ENCODE peak calls at places on chromosomes 12 and 14, in seven cellular contexts. One of them, this sample, is unnamed.

GRCh38 chr14:95979339-95980042 is 59.7 kb upstream of the C14orf132 start:
- DNase-seq in CD8-positive, alpha-beta T cell: no peak
- DNase-seq in dorsolateral prefrontal cortex: no peak
- DNase-seq in progenitor cell of endocrine pancreas: no peak
- DNase-seq in AG10803: no peak
- DNase-seq in tibial nerve: no peak
- DNase-seq in fibroblast of mammary gland: no peak
- DNase-seq in this sample: no peak

GRCh38 chr12:30594509-30594908 is 101.2 kb downstream of the IPO8 start:
- DNase-seq in tibial nerve: no peak
- DNase-seq in fibroblast of mammary gland: no peak
- DNase-seq in AG10803: no peak
- DNase-seq in CD8-positive, alpha-beta T cell: no peak
- DNase-seq in dorsolateral prefrontal cortex: no peak
- DNase-seq in progenitor cell of endocrine pancreas: no peak
- DNase-seq in this sample: no peak

GRCh38 chr12:47238665-47239064 is 158.9 kb upstream of the AMIGO2 start:
- DNase-seq in CD8-positive, alpha-beta T cell: no peak
- DNase-seq in progenitor cell of endocrine pancreas: no peak
- DNase-seq in dorsolateral prefrontal cortex: no peak
- DNase-seq in fibroblast of mammary gland: peak; percentile 45
- DNase-seq in tibial nerve: no peak
- DNase-seq in AG10803: peak; percentile 85
- DNase-seq in this sample: no peak

GRCh38 chr12:119730381-119730780 is 62.4 kb downstream of the PRKAB1 start:
- DNase-seq in CD8-positive, alpha-beta T cell: no peak
- DNase-seq in progenitor cell of endocrine pancreas: no peak
- DNase-seq in tibial nerve: no peak
- DNase-seq in AG10803: no peak
- DNase-seq in fibroblast of mammary gland: no peak
- DNase-seq in dorsolateral prefrontal cortex: no peak
- DNase-seq in this sample: no peak

GRCh38 chr12:121214855-121215745 is 5.2 kb downstream of the P2RX4 start:
- DNase-seq in dorsolateral prefrontal cortex: no peak
- DNase-seq in CD8-positive, alpha-beta T cell: no peak
- DNase-seq in progenitor cell of endocrine pancreas: no peak
- DNase-seq in tibial nerve: no peak
- DNase-seq in fibroblast of mammary gland: peak; percentile 97
- DNase-seq in AG10803: peak; percentile 89
- DNase-seq in this sample: no peak

GRCh38 chr14:55581011-55581806 is 1.2 kb downstream of the KTN1 start:
- DNase-seq in CD8-positive, alpha-beta T cell: peak; percentile 43
- DNase-seq in fibroblast of mammary gland: peak; percentile 50
- DNase-seq in progenitor cell of endocrine pancreas: peak; percentile 16
- DNase-seq in AG10803: peak; percentile 31
- DNase-seq in tibial nerve: no peak
- DNase-seq in dorsolateral prefrontal cortex: no peak
- DNase-seq in this sample: peak; percentile 46

GRCh38 chr12:98758331-98758730 is 113.2 kb downstream of the APAF1 start:
- DNase-seq in progenitor cell of endocrine pancreas: no peak
- DNase-seq in tibial nerve: no peak
- DNase-seq in CD8-positive, alpha-beta T cell: no peak
- DNase-seq in fibroblast of mammary gland: peak; percentile 72
- DNase-seq in AG10803: peak; percentile 63
- DNase-seq in dorsolateral prefrontal cortex: peak; percentile 90
- DNase-seq in this sample: no peak

GRCh38 chr14:35849122-35849521 is 23.0 kb downstream of the BRMS1L start:
- DNase-seq in tibial nerve: no peak
- DNase-seq in dorsolateral prefrontal cortex: no peak
- DNase-seq in fibroblast of mammary gland: no peak
- DNase-seq in CD8-positive, alpha-beta T cell: no peak
- DNase-seq in progenitor cell of endocrine pancreas: no peak
- DNase-seq in AG10803: no peak
- DNase-seq in this sample: no peak

GRCh38 chr12:26125451-26126339 is 858 bp upstream of the BHLHE41 start:
- DNase-seq in AG10803: peak; percentile 71
- DNase-seq in tibial nerve: peak; percentile 51
- DNase-seq in dorsolateral prefrontal cortex: peak; percentile 91
- DNase-seq in CD8-positive, alpha-beta T cell: peak; percentile 25
- DNase-seq in progenitor cell of endocrine pancreas: peak; percentile 68
- DNase-seq in fibroblast of mammary gland: peak; percentile 68
- DNase-seq in this sample: peak; percentile 68

GRCh38 chr14:68753696-68754095 is 39.2 kb downstream of the ZFP36L1 start:
- DNase-seq in CD8-positive, alpha-beta T cell: no peak
- DNase-seq in dorsolateral prefrontal cortex: no peak
- DNase-seq in AG10803: peak; percentile 89
- DNase-seq in tibial nerve: no peak
- DNase-seq in fibroblast of mammary gland: peak; percentile 76
- DNase-seq in progenitor cell of endocrine pancreas: no peak
- DNase-seq in this sample: no peak

GRCh38 chr12:550473-551260 is 90.9 kb downstream of the B4GALNT3 start:
- DNase-seq in progenitor cell of endocrine pancreas: no peak
- DNase-seq in fibroblast of mammary gland: no peak
- DNase-seq in AG10803: no peak
- DNase-seq in CD8-positive, alpha-beta T cell: no peak
- DNase-seq in tibial nerve: no peak
- DNase-seq in dorsolateral prefrontal cortex: no peak
- DNase-seq in this sample: no peak

GRCh38 chr12:105109465-105110212 is 2.1 kb downstream of the WASHC4 start:
- DNase-seq in tibial nerve: no peak
- DNase-seq in fibroblast of mammary gland: peak; percentile 27
- DNase-seq in AG10803: peak; percentile 30
- DNase-seq in progenitor cell of endocrine pancreas: no peak
- DNase-seq in dorsolateral prefrontal cortex: no peak
- DNase-seq in CD8-positive, alpha-beta T cell: no peak
- DNase-seq in this sample: peak; percentile 8

GRCh38 chr12:66719862-66720261 is 41.0 kb upstream of the GRIP1 start:
- DNase-seq in tibial nerve: no peak
- DNase-seq in fibroblast of mammary gland: no peak
- DNase-seq in AG10803: no peak
- DNase-seq in progenitor cell of endocrine pancreas: no peak
- DNase-seq in CD8-positive, alpha-beta T cell: no peak
- DNase-seq in dorsolateral prefrontal cortex: no peak
- DNase-seq in this sample: no peak

GRCh38 chr12:66714709-66715108 is 35.8 kb upstream of the GRIP1 start:
- DNase-seq in progenitor cell of endocrine pancreas: no peak
- DNase-seq in tibial nerve: no peak
- DNase-seq in CD8-positive, alpha-beta T cell: no peak
- DNase-seq in dorsolateral prefrontal cortex: no peak
- DNase-seq in AG10803: no peak
- DNase-seq in fibroblast of mammary gland: no peak
- DNase-seq in this sample: no peak

GRCh38 chr12:66713984-66714383 is 35.1 kb upstream of the GRIP1 start:
- DNase-seq in AG10803: no peak
- DNase-seq in progenitor cell of endocrine pancreas: no peak
- DNase-seq in tibial nerve: no peak
- DNase-seq in fibroblast of mammary gland: no peak
- DNase-seq in CD8-positive, alpha-beta T cell: no peak
- DNase-seq in dorsolateral prefrontal cortex: no peak
- DNase-seq in this sample: no peak

GRCh38 chr12:66717049-66717448 is 38.2 kb upstream of the GRIP1 start:
- DNase-seq in tibial nerve: no peak
- DNase-seq in progenitor cell of endocrine pancreas: no peak
- DNase-seq in dorsolateral prefrontal cortex: no peak
- DNase-seq in AG10803: no peak
- DNase-seq in CD8-positive, alpha-beta T cell: no peak
- DNase-seq in fibroblast of mammary gland: no peak
- DNase-seq in this sample: no peak

DNA sequence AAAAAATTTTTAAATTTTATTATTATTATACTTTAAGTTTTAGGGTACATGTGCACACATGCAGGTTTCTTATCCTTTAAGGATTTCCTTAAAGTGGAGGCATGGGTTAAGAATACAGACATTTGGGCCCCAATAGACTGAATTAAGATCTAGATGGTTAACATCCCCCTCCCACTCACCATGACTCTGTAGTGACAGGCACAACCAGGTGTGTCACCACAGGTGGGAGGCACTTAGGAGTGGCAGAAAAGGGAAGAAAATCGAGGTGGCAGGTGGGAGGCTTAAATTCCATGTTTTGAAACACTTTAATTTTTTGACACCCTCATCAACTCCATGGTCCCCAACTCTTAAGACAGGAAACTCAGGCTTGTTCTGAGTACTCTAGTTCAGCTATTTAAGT is 37.6 kb upstream of the GRIP1 start:
- DNase-seq in tibial nerve: no peak
- DNase-seq in AG10803: no peak
- DNase-seq in dorsolateral prefrontal cortex: no peak
- DNase-seq in progenitor cell of endocrine pancreas: no peak
- DNase-seq in fibroblast of mammary gland: no peak
- DNase-seq in CD8-positive, alpha-beta T cell: no peak
- DNase-seq in this sample: no peak
- TF ChIP-seq CTCF in tibial nerve: no peak
- TF ChIP-seq CTCF in AG10803: no peak
- TF ChIP-seq CTCF in dorsolateral prefrontal cortex: no peak
- TF ChIP-seq CTCF in progenitor cell of endocrine pancreas: no peak
- TF ChIP-seq CTCF in fibroblast of mammary gland: no peak
- TF ChIP-seq CTCF in CD8-positive, alpha-beta T cell: no peak
- TF ChIP-seq CTCF in this sample: no peak

GRCh38 chr14:80787876-80788275 is 153.7 kb downstream of the CEP128 start:
- DNase-seq in AG10803: peak; percentile 6
- DNase-seq in progenitor cell of endocrine pancreas: no peak
- DNase-seq in CD8-positive, alpha-beta T cell: no peak
- DNase-seq in fibroblast of mammary gland: no peak
- DNase-seq in dorsolateral prefrontal cortex: no peak
- DNase-seq in tibial nerve: no peak
- DNase-seq in this sample: no peak

GRCh38 chr14:80781968-80782367 is 159.6 kb downstream of the CEP128 start:
- DNase-seq in fibroblast of mammary gland: peak; percentile 42
- DNase-seq in progenitor cell of endocrine pancreas: no peak
- DNase-seq in AG10803: peak; percentile 6
- DNase-seq in dorsolateral prefrontal cortex: no peak
- DNase-seq in tibial nerve: no peak
- DNase-seq in CD8-positive, alpha-beta T cell: no peak
- DNase-seq in this sample: no peak

DNA sequence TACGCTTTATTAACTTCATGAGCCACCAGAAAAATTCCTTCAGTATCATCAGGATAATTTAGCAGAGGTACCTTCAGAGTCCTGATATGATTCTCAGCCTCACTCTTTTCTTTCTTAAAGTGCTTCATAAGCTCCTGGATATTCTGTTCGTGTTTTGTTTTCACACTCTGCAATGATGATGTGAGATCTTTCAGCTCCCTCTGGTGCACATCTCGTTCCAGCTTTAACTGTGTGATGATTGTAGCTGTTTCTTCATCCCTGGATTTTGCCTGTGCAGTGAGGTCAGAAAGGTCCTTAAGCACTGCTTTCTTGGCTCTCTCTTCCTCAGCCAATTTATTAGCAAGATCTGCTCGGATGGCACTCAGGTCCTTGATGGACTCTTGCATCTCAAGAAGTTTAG is 156.7 kb downstream of the CEP128 start:
- DNase-seq in tibial nerve: no peak
- DNase-seq in AG10803: peak; percentile 51
- DNase-seq in progenitor cell of endocrine pancreas: no peak
- DNase-seq in CD8-positive, alpha-beta T cell: no peak
- DNase-seq in fibroblast of mammary gland: peak; percentile 35
- DNase-seq in dorsolateral prefrontal cortex: no peak
- DNase-seq in this sample: no peak
- TF ChIP-seq CTCF in tibial nerve: no peak
- TF ChIP-seq CTCF in AG10803: peak; percentile 44
- TF ChIP-seq CTCF in progenitor cell of endocrine pancreas: no peak
- TF ChIP-seq CTCF in CD8-positive, alpha-beta T cell: no peak
- TF ChIP-seq CTCF in fibroblast of mammary gland: no peak
- TF ChIP-seq CTCF in dorsolateral prefrontal cortex: peak; percentile 59
- TF ChIP-seq CTCF in this sample: no peak

GRCh38 chr12:131675126-131676080 is 35.5 kb upstream of the SFSWAP start:
- DNase-seq in tibial nerve: no peak
- DNase-seq in CD8-positive, alpha-beta T cell: no peak
- DNase-seq in progenitor cell of endocrine pancreas: no peak
- DNase-seq in AG10803: no peak
- DNase-seq in fibroblast of mammary gland: no peak
- DNase-seq in dorsolateral prefrontal cortex: no peak
- DNase-seq in this sample: no peak
- TF ChIP-seq CTCF in tibial nerve: no peak
- TF ChIP-seq CTCF in CD8-positive, alpha-beta T cell: no peak
- TF ChIP-seq CTCF in progenitor cell of endocrine pancreas: no peak
- TF ChIP-seq CTCF in AG10803: no peak
- TF ChIP-seq CTCF in fibroblast of mammary gland: no peak
- TF ChIP-seq CTCF in dorsolateral prefrontal cortex: no peak
- TF ChIP-seq CTCF in this sample: no peak

GRCh38 chr14:63367742-63368364 is 49.1 kb upstream of the GPHB5 start:
- DNase-seq in progenitor cell of endocrine pancreas: no peak
- DNase-seq in AG10803: no peak
- DNase-seq in CD8-positive, alpha-beta T cell: no peak
- DNase-seq in dorsolateral prefrontal cortex: no peak
- DNase-seq in fibroblast of mammary gland: no peak
- DNase-seq in tibial nerve: no peak
- DNase-seq in this sample: no peak
- TF ChIP-seq CTCF in progenitor cell of endocrine pancreas: no peak
- TF ChIP-seq CTCF in AG10803: peak; percentile 16
- TF ChIP-seq CTCF in CD8-positive, alpha-beta T cell: no peak
- TF ChIP-seq CTCF in dorsolateral prefrontal cortex: no peak
- TF ChIP-seq CTCF in fibroblast of mammary gland: no peak
- TF ChIP-seq CTCF in tibial nerve: no peak
- TF ChIP-seq CTCF in this sample: no peak

GRCh38 chr12:116717466-116718457 is 20.1 kb downstream of the SPRING1 start:
- DNase-seq in progenitor cell of endocrine pancreas: no peak
- DNase-seq in tibial nerve: peak; percentile 49
- DNase-seq in dorsolateral prefrontal cortex: no peak
- DNase-seq in fibroblast of mammary gland: peak; percentile 76
- DNase-seq in AG10803: peak; percentile 72
- DNase-seq in CD8-positive, alpha-beta T cell: no peak
- DNase-seq in this sample: no peak

GRCh38 chr12:116714175-116714574 is 23.7 kb downstream of the SPRING1 start:
- DNase-seq in tibial nerve: no peak
- DNase-seq in CD8-positive, alpha-beta T cell: no peak
- DNase-seq in AG10803: no peak
- DNase-seq in dorsolateral prefrontal cortex: no peak
- DNase-seq in progenitor cell of endocrine pancreas: no peak
- DNase-seq in fibroblast of mammary gland: peak; percentile 40
- DNase-seq in this sample: no peak

GRCh38 chr12:116712458-116713303 is 25.2 kb downstream of the SPRING1 start:
- DNase-seq in CD8-positive, alpha-beta T cell: no peak
- DNase-seq in tibial nerve: no peak
- DNase-seq in progenitor cell of endocrine pancreas: no peak
- DNase-seq in AG10803: no peak
- DNase-seq in fibroblast of mammary gland: no peak
- DNase-seq in dorsolateral prefrontal cortex: no peak
- DNase-seq in this sample: no peak

GRCh38 chr12:116710367-116710766 is 27.5 kb downstream of the SPRING1 start:
- DNase-seq in tibial nerve: no peak
- DNase-seq in dorsolateral prefrontal cortex: no peak
- DNase-seq in fibroblast of mammary gland: no peak
- DNase-seq in CD8-positive, alpha-beta T cell: no peak
- DNase-seq in AG10803: no peak
- DNase-seq in progenitor cell of endocrine pancreas: no peak
- DNase-seq in this sample: no peak

GRCh38 chr12:116713529-116713928 is 24.3 kb downstream of the SPRING1 start:
- DNase-seq in progenitor cell of endocrine pancreas: no peak
- DNase-seq in dorsolateral prefrontal cortex: no peak
- DNase-seq in CD8-positive, alpha-beta T cell: no peak
- DNase-seq in tibial nerve: no peak
- DNase-seq in AG10803: no peak
- DNase-seq in fibroblast of mammary gland: no peak
- DNase-seq in this sample: no peak
- TF ChIP-seq CTCF in progenitor cell of endocrine pancreas: peak; percentile 18
- TF ChIP-seq CTCF in dorsolateral prefrontal cortex: no peak
- TF ChIP-seq CTCF in CD8-positive, alpha-beta T cell: no peak
- TF ChIP-seq CTCF in tibial nerve: no peak
- TF ChIP-seq CTCF in AG10803: peak; percentile 19
- TF ChIP-seq CTCF in fibroblast of mammary gland: no peak
- TF ChIP-seq CTCF in this sample: no peak